ENCODE peak calls at places on chromosome 2, in five cellular contexts. One of them, this sample, is unnamed.

GRCh38 chr2:86283461-86284030 is 53.9 kb downstream of the REEP1 start:
- DNase-seq in iris pigment epithelial cell: no peak
- DNase-seq in RPMI7951: no peak
- DNase-seq in dorsolateral prefrontal cortex: no peak
- DNase-seq in H9: no peak
- DNase-seq in this sample: no peak

GRCh38 chr2:62713837-62714236 is 8.3 kb downstream of the EHBP1 start:
- DNase-seq in iris pigment epithelial cell: peak
- DNase-seq in RPMI7951: no peak
- DNase-seq in dorsolateral prefrontal cortex: no peak
- DNase-seq in H9: no peak
- DNase-seq in this sample: no peak

GRCh38 chr2:157777425-157777824 is 98.7 kb downstream of the ACVR1 start:
- DNase-seq in iris pigment epithelial cell: peak
- DNase-seq in RPMI7951: peak
- DNase-seq in dorsolateral prefrontal cortex: peak
- DNase-seq in H9: no peak
- DNase-seq in this sample: no peak

GRCh38 chr2:200270732-200271131 is 35.8 kb upstream of the SPATS2L start:
- DNase-seq in iris pigment epithelial cell: no peak
- DNase-seq in RPMI7951: no peak
- DNase-seq in dorsolateral prefrontal cortex: no peak
- DNase-seq in H9: no peak
- DNase-seq in this sample: no peak

GRCh38 chr2:85754313-85755095 is 713 bp downstream of the ATOH8 start:
- DNase-seq in iris pigment epithelial cell: peak
- DNase-seq in RPMI7951: peak
- DNase-seq in dorsolateral prefrontal cortex: no peak
- DNase-seq in H9: peak
- DNase-seq in this sample: peak

GRCh38 chr2:69989017-69989416 is 27.6 kb upstream of the ASPRV1 start:
- DNase-seq in iris pigment epithelial cell: no peak
- DNase-seq in RPMI7951: no peak
- DNase-seq in dorsolateral prefrontal cortex: no peak
- DNase-seq in H9: no peak
- DNase-seq in this sample: peak

GRCh38 chr2:7119504-7119835 is 202.3 kb downstream of the RNF144A start:
- DNase-seq in iris pigment epithelial cell: no peak
- DNase-seq in RPMI7951: peak
- DNase-seq in dorsolateral prefrontal cortex: no peak
- DNase-seq in H9: no peak
- DNase-seq in this sample: no peak

GRCh38 chr2:148967056-148967455 is 71.4 kb upstream of the LYPD6B start:
- DNase-seq in iris pigment epithelial cell: no peak
- DNase-seq in RPMI7951: no peak
- DNase-seq in dorsolateral prefrontal cortex: no peak
- DNase-seq in H9: no peak
- DNase-seq in this sample: no peak

GRCh38 chr2:170266358-170266757 is 88.4 kb downstream of the MYO3B start:
- DNase-seq in iris pigment epithelial cell: no peak
- DNase-seq in RPMI7951: no peak
- DNase-seq in dorsolateral prefrontal cortex: no peak
- DNase-seq in H9: no peak
- DNase-seq in this sample: no peak

GRCh38 chr2:190984595-190984994 is 29.4 kb downstream of the STAT1 start:
- DNase-seq in iris pigment epithelial cell: peak
- DNase-seq in RPMI7951: peak
- DNase-seq in dorsolateral prefrontal cortex: no peak
- DNase-seq in H9: no peak
- DNase-seq in this sample: peak

GRCh38 chr2:32135409-32135808 is 30.3 kb upstream of the SLC30A6 start:
- DNase-seq in iris pigment epithelial cell: peak
- DNase-seq in RPMI7951: peak
- DNase-seq in dorsolateral prefrontal cortex: no peak
- DNase-seq in H9: no peak
- DNase-seq in this sample: peak

GRCh38 chr2:68741238-68741637 is 6.6 kb downstream of the ARHGAP25 start:
- DNase-seq in iris pigment epithelial cell: peak
- DNase-seq in RPMI7951: peak
- DNase-seq in dorsolateral prefrontal cortex: no peak
- DNase-seq in H9: no peak
- DNase-seq in this sample: no peak

GRCh38 chr2:134657650-134658250 is 61.0 kb downstream of the TMEM163 start:
- DNase-seq in iris pigment epithelial cell: no peak
- DNase-seq in RPMI7951: no peak
- DNase-seq in dorsolateral prefrontal cortex: no peak
- DNase-seq in H9: peak
- DNase-seq in this sample: no peak

GRCh38 chr2:42931818-42932195 is 139.4 kb upstream of the HAAO start:
- DNase-seq in iris pigment epithelial cell: no peak
- DNase-seq in RPMI7951: no peak
- DNase-seq in dorsolateral prefrontal cortex: no peak
- DNase-seq in H9: no peak
- DNase-seq in this sample: peak

GRCh38 chr2:42156756-42157155 is 12.4 kb upstream of the EML4 start:
- DNase-seq in iris pigment epithelial cell: no peak
- DNase-seq in RPMI7951: no peak
- DNase-seq in dorsolateral prefrontal cortex: no peak
- DNase-seq in H9: no peak
- DNase-seq in this sample: no peak

GRCh38 chr2:239675856-239676715 is 275.3 kb upstream of the HDAC4 start:
- DNase-seq in iris pigment epithelial cell: no peak
- DNase-seq in RPMI7951: no peak
- DNase-seq in dorsolateral prefrontal cortex: no peak
- DNase-seq in H9: peak
- DNase-seq in this sample: peak

This sample was measured in islet precursor cell.